ENCODE peak calls at places on chromosomes 4 and X, in nine cellular contexts. M is naive thymus-derived CD8-positive, alpha-beta T cell; V is hepatocyte; A is H54; O is WTC11; E is NK-92 treated with Interleukin-12 subunit alpha and Interleukin-12 subunit beta, amount 100 ng/mL, for 24 hours; Z is ovary; G is NCI-H187; X is CD4-positive, alpha-beta T cell. F is an unnamed sample.

GRCh38 chr4:140256941-140257340 is 103.0 kb upstream of the MAML3 start:
- DNase-seq in V (peak), A (no peak), Z (no peak), M (no peak), G (no peak), E (no peak), O (no peak), X (no peak), F (no peak)

GRCh38 chr4:74886490-74886889 is 46.4 kb upstream of the PARM1 start:
- DNase-seq in M (no peak), Z (no peak), E (no peak), X (no peak), O (no peak), V (peak), G (no peak), A (no peak), F (no peak)

GRCh38 chr4:148203056-148203898 is 238.9 kb downstream of the NR3C2 start:
- DNase-seq in O (peak), G (no peak), M (no peak), V (peak), X (no peak), Z (no peak), A (no peak), E (no peak), F (no peak)

GRCh38 chr4:1316537-1317168 is 27.0 kb downstream of the MAEA start:
- DNase-seq in Z (no peak), E (no peak), A (no peak), M (no peak), G (no peak), O (no peak), X (no peak), V (no peak), F (no peak)

GRCh38 chr4:6250235-6250983 is 19.2 kb upstream of the WFS1 start:
- DNase-seq in A (peak), Z (no peak), G (peak), E (no peak), V (peak), M (no peak), O (peak), X (no peak), F (no peak)

GRCh38 chr4:158845166-158846041 is 76.6 kb downstream of the FNIP2 start:
- DNase-seq in A (no peak), Z (no peak), M (no peak), E (no peak), G (no peak), X (no peak), V (no peak), O (peak), F (no peak)

GRCh38 chr4:74659576-74660411 is 134.5 kb downstream of the BTC start:
- DNase-seq in M (no peak), V (peak), G (no peak), O (no peak), Z (no peak), E (no peak), A (no peak), X (no peak), F (peak)

GRCh38 chrX:13059676-13060499 is 15.5 kb upstream of the FAM9C start:
- DNase-seq in X (no peak), G (no peak), A (no peak), V (peak), Z (no peak), O (no peak), M (no peak), E (no peak), F (no peak)